ENCODE peak calls at places on chromosomes 13 and 19, in six cellular contexts. I is stimulated activated CD8-positive, alpha-beta memory T cell treated with anti-CD3 and anti-CD28 coated beads, Interleukin-15, amount 100 ng/mL, for 4 hours; M is AG04449; A is activated CD4-positive, alpha-beta T cell treated with anti-CD3 and anti-CD28 coated beads, Interleukin-2, amount 10 ng/mL, durations not matched to agents 7 days and 5 days; D is astrocyte of the spinal cord; F is posterior cingulate gyrus. J is an unnamed sample.

GRCh38 chr19:43697295-43697694 is 18.6 kb upstream of the IRGC start:
- DNase-seq in I (no peak), M (no peak), A (no peak), D (no peak), F (no peak), J (no peak)

GRCh38 chr19:10780368-10780767 is 55.6 kb downstream of the TMED1 start:
- DNase-seq in I (no peak), M (no peak), A (no peak), D (peak; percentile 69), F (no peak), J (peak; percentile 63)

GRCh38 chr19:19213822-19214558 is 2.2 kb downstream of the NCAN start:
- DNase-seq in I (no peak), M (no peak), A (no peak), D (no peak), F (peak; percentile 27), J (no peak)

GRCh38 chr19:50489461-50490011 is 12.9 kb upstream of the GARIN5A start:
- DNase-seq in I (no peak), M (no peak), A (no peak), D (no peak), F (no peak), J (no peak)

GRCh38 chr13:33015791-33016323 is 366 bp upstream of the KL start:
- DNase-seq in I (no peak), M (no peak), A (peak; percentile 8), D (no peak), F (no peak), J (no peak)

GRCh38 chr13:48302920-48303330 is 626 bp upstream of the RB1 start:
- DNase-seq in I (no peak), M (no peak), A (no peak), D (no peak), F (no peak), J (no peak)

GRCh38 chr13:113119166-113119821 is 3.3 kb upstream of the F10 start:
- DNase-seq in I (no peak), M (no peak), A (no peak), D (no peak), F (no peak), J (no peak)

GRCh38 chr19:13935765-13936486 is 2.3 kb downstream of the PODNL1 start:
- DNase-seq in I (no peak), M (no peak), A (no peak), D (peak; percentile 13), F (no peak), J (no peak)

GRCh38 chr13:102869948-102870676 is 24.3 kb downstream of the ERCC5 start:
- DNase-seq in I (no peak), M (no peak), A (no peak), D (peak; percentile 6), F (no peak), J (no peak)

GRCh38 chr13:105153626-105154025 is 1381.8 kb downstream of the EFNB2 start:
- DNase-seq in I (no peak), M (peak; percentile 26), A (no peak), D (no peak), F (no peak), J (no peak)

GRCh38 chr13:108313382-108313781 is 43.9 kb downstream of the TNFSF13B start:
- DNase-seq in I (no peak), M (no peak), A (no peak), D (no peak), F (no peak), J (no peak)

GRCh38 chr19:44451687-44452086 is 3.4 kb upstream of the ZNF229 start:
- DNase-seq in I (no peak), M (no peak), A (no peak), D (no peak), F (no peak), J (no peak)

GRCh38 chr19:43739419-43739818 is 15.3 kb downstream of the SMG9 start:
- DNase-seq in I (no peak), M (no peak), A (no peak), D (no peak), F (no peak), J (no peak)

GRCh38 chr13:68056816-68057710 is 826.9 kb upstream of the PCDH9 start:
- DNase-seq in I (no peak), M (no peak), A (no peak), D (peak; percentile 88), F (no peak), J (no peak)

GRCh38 chr13:75038315-75038881 is 443.6 kb downstream of the TBC1D4 start:
- DNase-seq in I (no peak), M (no peak), A (no peak), D (no peak), F (no peak), J (no peak)

GRCh38 chr13:41706189-41706588 is 248.8 kb downstream of the RGCC start:
- DNase-seq in I (no peak), M (no peak), A (no peak), D (no peak), F (no peak), J (no peak)

GRCh38 chr13:35923347-35923746 is 207.8 kb downstream of the DCLK1 start:
- DNase-seq in I (no peak), M (no peak), A (no peak), D (peak; percentile 79), F (no peak), J (no peak)

GRCh38 chr19:56091066-56091490 is 30.0 kb downstream of the ZNF787 start:
- DNase-seq in I (no peak), M (no peak), A (no peak), D (peak; percentile 31), F (no peak), J (peak; percentile 52)

GRCh38 chr13:75258159-75258782 is 223.7 kb downstream of the TBC1D4 start:
- DNase-seq in I (no peak), M (no peak), A (no peak), D (peak; percentile 69), F (no peak), J (peak; percentile 39)

GRCh38 chr19:34416021-34416545 is 11.9 kb downstream of the PDCD2L start:
- DNase-seq in I (no peak), M (no peak), A (no peak), D (no peak), F (no peak), J (no peak)

J was measured in Ammon's horn.